ENCODE peak calls at places on chromosome 16, in six cellular contexts. Z is ovary; O is left ventricle myocardium inferior; I is activated naive CD8-positive, alpha-beta T cell treated with anti-CD3 and anti-CD28 coated beads, Interleukin-2, amount 10 ng/mL, durations not matched to agents 7 days and 5 days; Q is NCI-H1092 treated with DMSO at 0.1 percent for 48 hours; N is non-pigmented ciliary epithelial cell. X is an unnamed sample.

GRCh38 chr16:25148568-25149215 is 37.1 kb downstream of the LCMT1 start:
- DNase-seq in Z (no peak), O (no peak), I (no peak), Q (no peak), N (no peak), X (no peak)

GRCh38 chr16:15742716-15743115 is 92.7 kb downstream of the NDE1 start:
- DNase-seq in Z (no peak), O (no peak), I (no peak), Q (no peak), N (no peak), X (no peak)

GRCh38 chr16:66470556-66470955 is 43.5 kb downstream of the BEAN1 start:
- DNase-seq in Z (no peak), O (no peak), I (no peak), Q (no peak), N (no peak), X (no peak)

GRCh38 chr16:1090620-1091587 is 5.1 kb downstream of the C1QTNF8 start:
- DNase-seq in Z (no peak), O (peak), I (no peak), Q (no peak), N (no peak), X (no peak)

GRCh38 chr16:47316686-47317085 is 144.2 kb downstream of the ITFG1 start:
- DNase-seq in Z (no peak), O (no peak), I (no peak), Q (no peak), N (no peak), X (no peak)

GRCh38 chr16:46857261-46857962 is 26.4 kb upstream of the C16orf87 start:
- DNase-seq in Z (no peak), O (no peak), I (no peak), Q (peak), N (no peak), X (peak)

GRCh38 chr16:13014516-13014915 is 113.1 kb downstream of the SHISA9 start:
- DNase-seq in Z (no peak), O (no peak), I (no peak), Q (no peak), N (no peak), X (no peak)

GRCh38 chr16:48300391-48300856 is 53.1 kb upstream of the ABCC11 start:
- DNase-seq in Z (no peak), O (no peak), I (no peak), Q (no peak), N (no peak), X (no peak)

GRCh38 chr16:11016993-11017392 is 72.6 kb downstream of the CLEC16A start:
- DNase-seq in Z (no peak), O (peak), I (no peak), Q (no peak), N (no peak), X (peak)

GRCh38 chr16:49846800-49847199 is 9.1 kb downstream of the ZNF423 start:
- DNase-seq in Z (no peak), O (no peak), I (no peak), Q (no peak), N (no peak), X (no peak)

GRCh38 chr16:51416921-51417320 is 265.9 kb upstream of the SALL1 start:
- DNase-seq in Z (no peak), O (no peak), I (no peak), Q (no peak), N (no peak), X (peak)

GRCh38 chr16:85275533-85276249 is 163.4 kb upstream of the CIBAR2 start:
- DNase-seq in Z (peak), O (peak), I (peak), Q (peak), N (no peak), X (no peak)

X was measured in retinal pigment epithelial cell.